ENCODE peak calls at places on chromosomes 3 and 15, in five cellular contexts. Q is GM03348, W is left kidney, G is A549, F is pancreas. O is an unnamed sample.

GRCh38 chr3:72287941-72288340 is 503.0 kb upstream of the PROK2 start:
- DNase-seq in W (no peak), G (no peak), F (no peak), Q (no peak), O (no peak)

GRCh38 chr15:60721706-60722105 is 242.8 kb upstream of the ICE2 start:
- DNase-seq in F (no peak), G (no peak), W (no peak), Q (peak), O (no peak)

GRCh38 chr3:169790687-169791429 is 17.7 kb downstream of the MYNN start:
- DNase-seq in W (no peak), Q (no peak), F (no peak), G (no peak), O (no peak)

GRCh38 chr3:157669403-157669802 is 166.2 kb upstream of the VEPH1 start:
- DNase-seq in F (no peak), W (peak), Q (peak), G (no peak), O (no peak)

GRCh38 chr3:123869165-123869564 is 15.0 kb downstream of the MYLK start:
- DNase-seq in G (no peak), Q (no peak), W (no peak), F (no peak), O (no peak)

GRCh38 chr15:101127503-101128076 is 124.3 kb downstream of the CHSY1 start:
- DNase-seq in Q (peak), W (peak), G (no peak), F (peak), O (no peak)

GRCh38 chr15:63797901-63798300 is 35.8 kb downstream of the HERC1 start:
- DNase-seq in F (no peak), Q (no peak), W (no peak), G (no peak), O (no peak)

GRCh38 chr3:48301814-48302194 is 31.7 kb downstream of the SPINK8 start:
- DNase-seq in W (peak), Q (peak), G (peak), F (peak), O (peak)

GRCh38 chr3:172673210-172673679 is 37.6 kb downstream of the NCEH1 start:
- DNase-seq in W (peak), Q (peak), G (peak), F (peak), O (peak)

GRCh38 chr15:68682906-68683490 is 104.2 kb downstream of the CORO2B start:
- DNase-seq in Q (no peak), G (no peak), W (no peak), F (no peak), O (no peak)

GRCh38 chr3:147388395-147389264 is 17.7 kb downstream of the ZIC4 start:
- DNase-seq in F (no peak), W (no peak), G (no peak), Q (no peak), O (no peak)

GRCh38 chr3:173397161-173398110 is at the start of gene NLGN1:
- DNase-seq in G (no peak), Q (peak), F (peak), W (peak), O (no peak)

GRCh38 chr3:67981077-67981476 is 326.7 kb upstream of the SUCLG2 start:
- DNase-seq in W (no peak), G (no peak), Q (no peak), F (no peak), O (no peak)

GRCh38 chr15:68587769-68588385 is 9.1 kb downstream of the CORO2B start:
- DNase-seq in W (no peak), G (no peak), Q (no peak), F (no peak), O (no peak)

GRCh38 chr3:158395421-158395820 is 175.6 kb upstream of the MLF1 start:
- DNase-seq in F (no peak), W (no peak), Q (no peak), G (no peak), O (no peak)

GRCh38 chr15:94110476-94111130 is 120.8 kb upstream of the MCTP2 start:
- DNase-seq in W (peak), Q (no peak), G (no peak), F (no peak), O (no peak)

GRCh38 chr15:41870689-41871081 is 23.2 kb downstream of the SPTBN5 start:
- DNase-seq in G (no peak), F (no peak), Q (no peak), W (peak), O (no peak)

GRCh38 chr3:73502609-73503560 is 121.9 kb downstream of the PDZRN3 start:
- DNase-seq in Q (peak), W (peak), F (peak), G (peak), O (peak)

GRCh38 chr3:149968216-149968615 is 2.5 kb downstream of the PFN2 start:
- DNase-seq in Q (no peak), W (peak), G (peak), F (no peak), O (peak)

GRCh38 chr15:77909131-77909940 is 168.2 kb downstream of the TBC1D2B start:
- DNase-seq in W (no peak), F (no peak), G (no peak), Q (no peak), O (peak)

GRCh38 chr3:193605876-193606275 is 12.9 kb downstream of the OPA1 start:
- DNase-seq in G (peak), Q (peak), F (peak), W (peak), O (peak)

GRCh38 chr15:61175024-61175423 is 54.1 kb downstream of the RORA start:
- DNase-seq in Q (peak), G (no peak), F (no peak), W (peak), O (no peak)

GRCh38 chr15:29139540-29140459 is 129.8 kb downstream of the NSMCE3 start:
- DNase-seq in Q (peak), W (peak), G (peak), F (peak), O (peak)

GRCh38 chr3:56693750-56694149 is 10.7 kb upstream of the TASOR start:
- DNase-seq in Q (no peak), F (no peak), G (no peak), W (peak), O (no peak)

GRCh38 chr3:4943553-4943952 is 35.7 kb upstream of the BHLHE40 start:
- DNase-seq in Q (no peak), F (no peak), G (peak), W (no peak), O (peak)

GRCh38 chr3:174208161-174208560 is 651.0 kb upstream of the NAALADL2 start:
- DNase-seq in W (no peak), F (no peak), G (no peak), Q (no peak), O (no peak)

GRCh38 chr3:119700269-119700919 is 2.4 kb upstream of the CFAP91 start:
- DNase-seq in F (peak), W (no peak), G (peak), Q (no peak), O (peak)

GRCh38 chr3:170536712-170537111 is 49.2 kb downstream of the SLC7A14 start:
- DNase-seq in G (no peak), F (no peak), Q (no peak), W (no peak), O (no peak)

GRCh38 chr3:123385072-123385471 is 63.8 kb downstream of the ADCY5 start:
- DNase-seq in G (peak), F (no peak), Q (no peak), W (peak), O (no peak)

GRCh38 chr3:25820372-25820771 is 30.5 kb downstream of the OXSM start:
- DNase-seq in F (no peak), Q (peak), G (no peak), W (peak), O (no peak)

GRCh38 chr3:133927543-133928066 is 31.9 kb upstream of the RAB6B start:
- DNase-seq in W (peak), Q (peak), G (no peak), F (peak), O (no peak)

GRCh38 chr15:81275711-81276417 is 48.1 kb downstream of the STARD5 start:
- DNase-seq in F (no peak), Q (peak), G (no peak), W (no peak), O (no peak)